ENCODE peak calls at places on chromosomes 3 and 15, in ten cellular contexts. One of them, this sample, is unnamed.

GRCh38 chr3:46239301-46239938 is 2.8 kb upstream of the CCR3 start:
- DNase-seq in upper lobe of right lung: no peak
- DNase-seq in GM10248: no peak
- DNase-seq in GM20000: no peak
- DNase-seq in RWPE1: peak; percentile 13
- DNase-seq in nephron progenitor cell: no peak
- DNase-seq in HFFc6: no peak
- DNase-seq in lower lobe of right lung: no peak
- DNase-seq in ovary: no peak
- DNase-seq in D721Med: no peak
- DNase-seq in this sample: peak; percentile 78

GRCh38 chr15:74396146-74396438 is 28.6 kb upstream of the CYP11A1 start:
- DNase-seq in RWPE1: no peak
- DNase-seq in ovary: no peak
- DNase-seq in GM20000: no peak
- DNase-seq in lower lobe of right lung: no peak
- DNase-seq in GM10248: no peak
- DNase-seq in nephron progenitor cell: no peak
- DNase-seq in HFFc6: no peak
- DNase-seq in upper lobe of right lung: no peak
- DNase-seq in D721Med: no peak
- DNase-seq in this sample: no peak

GRCh38 chr3:99662838-99663570 is 24.6 kb downstream of the COL8A1 start:
- DNase-seq in HFFc6: no peak
- DNase-seq in lower lobe of right lung: no peak
- DNase-seq in GM20000: no peak
- DNase-seq in RWPE1: no peak
- DNase-seq in ovary: no peak
- DNase-seq in nephron progenitor cell: no peak
- DNase-seq in D721Med: no peak
- DNase-seq in GM10248: no peak
- DNase-seq in upper lobe of right lung: no peak
- DNase-seq in this sample: no peak

GRCh38 chr3:51106242-51106876 is 278.7 kb upstream of the MANF start:
- DNase-seq in RWPE1: no peak
- DNase-seq in D721Med: no peak
- DNase-seq in lower lobe of right lung: no peak
- DNase-seq in nephron progenitor cell: no peak
- DNase-seq in ovary: no peak
- DNase-seq in HFFc6: no peak
- DNase-seq in upper lobe of right lung: no peak
- DNase-seq in GM10248: no peak
- DNase-seq in GM20000: no peak
- DNase-seq in this sample: no peak

GRCh38 chr3:126811530-126811929 is 107.5 kb downstream of the CHCHD6 start:
- DNase-seq in lower lobe of right lung: no peak
- DNase-seq in HFFc6: peak; percentile 56
- DNase-seq in upper lobe of right lung: no peak
- DNase-seq in ovary: no peak
- DNase-seq in D721Med: no peak
- DNase-seq in GM10248: no peak
- DNase-seq in nephron progenitor cell: no peak
- DNase-seq in RWPE1: no peak
- DNase-seq in GM20000: no peak
- DNase-seq in this sample: no peak

GRCh38 chr3:127772776-127773751 is 49.3 kb downstream of the MGLL start:
- DNase-seq in nephron progenitor cell: no peak
- DNase-seq in RWPE1: no peak
- DNase-seq in HFFc6: no peak
- DNase-seq in GM10248: no peak
- DNase-seq in D721Med: no peak
- DNase-seq in GM20000: no peak
- DNase-seq in lower lobe of right lung: no peak
- DNase-seq in upper lobe of right lung: no peak
- DNase-seq in ovary: no peak
- DNase-seq in this sample: no peak

GRCh38 chr15:27059610-27060202 is 88.7 kb downstream of the GABRG3 start:
- DNase-seq in nephron progenitor cell: peak; percentile 64
- DNase-seq in D721Med: peak; percentile 71
- DNase-seq in GM20000: peak; percentile 25
- DNase-seq in GM10248: peak; percentile 30
- DNase-seq in HFFc6: peak; percentile 12
- DNase-seq in upper lobe of right lung: no peak
- DNase-seq in ovary: no peak
- DNase-seq in lower lobe of right lung: no peak
- DNase-seq in RWPE1: peak; percentile 28
- DNase-seq in this sample: peak; percentile 8

GRCh38 chr15:61084944-61085367 is 144.1 kb downstream of the RORA start:
- DNase-seq in GM10248: peak; percentile 28
- DNase-seq in GM20000: peak; percentile 28
- DNase-seq in lower lobe of right lung: no peak
- DNase-seq in ovary: no peak
- DNase-seq in upper lobe of right lung: no peak
- DNase-seq in nephron progenitor cell: peak; percentile 46
- DNase-seq in D721Med: peak; percentile 40
- DNase-seq in HFFc6: no peak
- DNase-seq in RWPE1: no peak
- DNase-seq in this sample: no peak

GRCh38 chr3:13569201-13569600 is 20.3 kb downstream of the FBLN2 start:
- DNase-seq in nephron progenitor cell: no peak
- DNase-seq in HFFc6: no peak
- DNase-seq in lower lobe of right lung: no peak
- DNase-seq in D721Med: no peak
- DNase-seq in GM10248: no peak
- DNase-seq in GM20000: no peak
- DNase-seq in ovary: no peak
- DNase-seq in upper lobe of right lung: no peak
- DNase-seq in RWPE1: no peak
- DNase-seq in this sample: no peak

GRCh38 chr3:128094295-128095151 is 29.1 kb downstream of the RUVBL1 start:
- DNase-seq in HFFc6: no peak
- DNase-seq in lower lobe of right lung: no peak
- DNase-seq in ovary: no peak
- DNase-seq in upper lobe of right lung: no peak
- DNase-seq in GM20000: no peak
- DNase-seq in nephron progenitor cell: no peak
- DNase-seq in D721Med: no peak
- DNase-seq in RWPE1: no peak
- DNase-seq in GM10248: no peak
- DNase-seq in this sample: no peak

GRCh38 chr3:131503328-131503650 is 518 bp upstream of the MRPL3 start:
- DNase-seq in GM20000: no peak
- DNase-seq in HFFc6: no peak
- DNase-seq in GM10248: no peak
- DNase-seq in D721Med: no peak
- DNase-seq in upper lobe of right lung: no peak
- DNase-seq in nephron progenitor cell: no peak
- DNase-seq in ovary: no peak
- DNase-seq in lower lobe of right lung: no peak
- DNase-seq in RWPE1: no peak
- DNase-seq in this sample: no peak

GRCh38 chr3:131501949-131502348 is 822 bp downstream of the MRPL3 start:
- DNase-seq in RWPE1: peak; percentile 14
- DNase-seq in ovary: no peak
- DNase-seq in D721Med: no peak
- DNase-seq in upper lobe of right lung: no peak
- DNase-seq in GM20000: no peak
- DNase-seq in lower lobe of right lung: no peak
- DNase-seq in nephron progenitor cell: no peak
- DNase-seq in GM10248: peak; percentile 14
- DNase-seq in HFFc6: no peak
- DNase-seq in this sample: peak; percentile 18

DNA sequence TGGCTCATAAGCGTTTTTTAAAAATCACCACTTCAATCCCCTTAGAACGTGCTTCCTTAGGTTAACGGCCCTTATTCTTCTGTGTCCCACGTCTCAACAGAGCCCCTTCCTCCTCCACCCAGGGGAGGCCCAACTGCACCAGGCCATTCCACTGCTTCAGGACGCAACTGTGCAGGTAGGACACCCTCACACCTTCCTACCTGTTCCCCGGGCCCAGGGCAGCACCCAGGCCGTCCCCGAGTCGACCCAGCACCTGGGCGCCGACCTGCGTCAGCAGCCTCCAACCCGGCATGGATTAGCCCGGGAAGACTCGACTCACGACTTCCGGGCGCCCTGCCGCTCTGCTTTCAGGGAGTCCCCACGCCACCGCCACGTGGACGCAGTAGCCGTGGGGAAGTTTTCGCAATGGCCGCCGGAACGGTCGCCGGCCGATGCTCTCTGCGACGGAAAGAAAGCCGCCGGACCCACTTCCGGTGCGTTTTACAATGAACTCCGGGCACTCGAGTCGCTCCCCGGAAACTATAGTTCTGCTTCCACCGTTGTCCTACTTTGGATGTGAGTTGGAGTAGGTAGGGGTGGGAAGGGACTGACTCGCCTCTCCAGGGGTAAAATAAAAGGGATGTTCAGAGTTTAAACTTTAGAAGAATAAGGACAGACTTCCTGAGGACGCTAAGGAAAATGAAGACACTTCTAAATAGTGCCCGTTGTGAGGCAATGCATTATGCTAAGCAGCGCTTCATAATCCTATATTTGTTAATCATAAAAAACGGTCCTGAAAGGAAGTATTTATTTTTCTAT is at the start of gene MRPL3:
- DNase-seq in nephron progenitor cell: peak; percentile 82
- DNase-seq in RWPE1: peak; percentile 82
- DNase-seq in GM10248: peak; percentile 84
- DNase-seq in HFFc6: peak; percentile 84
- DNase-seq in GM20000: peak; percentile 81
- DNase-seq in ovary: peak; percentile 76
- DNase-seq in D721Med: peak; percentile 36
- DNase-seq in lower lobe of right lung: peak; percentile 93
- DNase-seq in upper lobe of right lung: peak; percentile 92
- DNase-seq in this sample: peak; percentile 86
- TF ChIP-seq CTCF in nephron progenitor cell: no peak
- TF ChIP-seq CTCF in RWPE1: no peak
- TF ChIP-seq CTCF in GM10248: no peak
- TF ChIP-seq CTCF in HFFc6: no peak
- TF ChIP-seq CTCF in GM20000: no peak
- TF ChIP-seq CTCF in ovary: no peak
- TF ChIP-seq CTCF in D721Med: no peak
- TF ChIP-seq CTCF in lower lobe of right lung: no peak
- TF ChIP-seq CTCF in upper lobe of right lung: no peak
- TF ChIP-seq CTCF in this sample: no peak

GRCh38 chr15:45442497-45443135 is 64.3 kb upstream of the GATM start:
- DNase-seq in HFFc6: peak; percentile 55
- DNase-seq in GM20000: no peak
- DNase-seq in RWPE1: no peak
- DNase-seq in lower lobe of right lung: no peak
- DNase-seq in D721Med: no peak
- DNase-seq in upper lobe of right lung: no peak
- DNase-seq in GM10248: no peak
- DNase-seq in nephron progenitor cell: no peak
- DNase-seq in ovary: no peak
- DNase-seq in this sample: peak; percentile 88
- TF ChIP-seq CTCF in HFFc6: no peak
- TF ChIP-seq CTCF in GM20000: no peak
- TF ChIP-seq CTCF in RWPE1: no peak
- TF ChIP-seq CTCF in lower lobe of right lung: no peak
- TF ChIP-seq CTCF in D721Med: no peak
- TF ChIP-seq CTCF in upper lobe of right lung: no peak
- TF ChIP-seq CTCF in GM10248: no peak
- TF ChIP-seq CTCF in nephron progenitor cell: no peak
- TF ChIP-seq CTCF in ovary: no peak
- TF ChIP-seq CTCF in this sample: no peak

GRCh38 chr3:31567036-31567435 is 34.3 kb downstream of the STT3B start:
- DNase-seq in lower lobe of right lung: no peak
- DNase-seq in GM10248: no peak
- DNase-seq in RWPE1: no peak
- DNase-seq in GM20000: peak; percentile 11
- DNase-seq in HFFc6: peak; percentile 1
- DNase-seq in upper lobe of right lung: no peak
- DNase-seq in nephron progenitor cell: no peak
- DNase-seq in D721Med: no peak
- DNase-seq in ovary: no peak
- DNase-seq in this sample: no peak
- TF ChIP-seq CTCF in lower lobe of right lung: peak; percentile 29
- TF ChIP-seq CTCF in GM10248: peak; percentile 47
- TF ChIP-seq CTCF in RWPE1: no peak
- TF ChIP-seq CTCF in GM20000: peak; percentile 48
- TF ChIP-seq CTCF in HFFc6: peak; percentile 72
- TF ChIP-seq CTCF in upper lobe of right lung: peak; percentile 25
- TF ChIP-seq CTCF in nephron progenitor cell: peak; percentile 58
- TF ChIP-seq CTCF in D721Med: no peak
- TF ChIP-seq CTCF in ovary: no peak
- TF ChIP-seq CTCF in this sample: no peak

DNA sequence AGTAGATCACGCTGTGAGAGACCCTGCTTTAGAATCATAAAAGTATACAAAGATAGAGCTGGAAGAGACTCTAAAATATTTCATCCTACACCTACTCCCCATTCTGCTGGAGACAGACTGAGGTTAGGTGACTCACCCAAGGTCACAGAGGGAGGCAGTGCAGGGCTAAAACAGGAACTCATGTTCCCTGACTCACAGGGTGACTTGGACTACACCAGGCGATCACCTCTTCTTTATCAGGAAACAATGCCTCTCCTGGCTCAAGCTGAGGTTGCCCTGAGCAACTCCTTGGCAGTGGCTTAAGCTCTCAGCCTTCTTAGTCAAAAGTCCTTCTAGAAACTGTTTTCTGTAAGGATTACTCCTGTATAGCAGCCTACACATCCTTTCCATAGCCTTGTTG is 26.4 kb upstream of the TNFAIP8L3 start:
- DNase-seq in HFFc6: peak; percentile 96
- DNase-seq in nephron progenitor cell: no peak
- DNase-seq in RWPE1: peak; percentile 78
- DNase-seq in upper lobe of right lung: no peak
- DNase-seq in lower lobe of right lung: no peak
- DNase-seq in GM20000: no peak
- DNase-seq in ovary: peak; percentile 61
- DNase-seq in D721Med: no peak
- DNase-seq in GM10248: no peak
- DNase-seq in this sample: peak; percentile 96
- TF ChIP-seq CTCF in HFFc6: peak; percentile 22
- TF ChIP-seq CTCF in nephron progenitor cell: no peak
- TF ChIP-seq CTCF in RWPE1: no peak
- TF ChIP-seq CTCF in upper lobe of right lung: no peak
- TF ChIP-seq CTCF in lower lobe of right lung: no peak
- TF ChIP-seq CTCF in GM20000: no peak
- TF ChIP-seq CTCF in ovary: no peak
- TF ChIP-seq CTCF in D721Med: no peak
- TF ChIP-seq CTCF in GM10248: no peak
- TF ChIP-seq CTCF in this sample: no peak

GRCh38 chr15:79673416-79674123 is 223.2 kb downstream of the MTHFS start:
- DNase-seq in nephron progenitor cell: no peak
- DNase-seq in HFFc6: peak; percentile 74
- DNase-seq in GM20000: peak; percentile 50
- DNase-seq in GM10248: peak; percentile 64
- DNase-seq in upper lobe of right lung: no peak
- DNase-seq in RWPE1: peak; percentile 51
- DNase-seq in lower lobe of right lung: no peak
- DNase-seq in ovary: no peak
- DNase-seq in D721Med: no peak
- DNase-seq in this sample: peak; percentile 37
- TF ChIP-seq CTCF in nephron progenitor cell: no peak
- TF ChIP-seq CTCF in HFFc6: peak; percentile 50
- TF ChIP-seq CTCF in GM20000: no peak
- TF ChIP-seq CTCF in GM10248: no peak
- TF ChIP-seq CTCF in upper lobe of right lung: no peak
- TF ChIP-seq CTCF in RWPE1: no peak
- TF ChIP-seq CTCF in lower lobe of right lung: no peak
- TF ChIP-seq CTCF in ovary: no peak
- TF ChIP-seq CTCF in D721Med: no peak
- TF ChIP-seq CTCF in this sample: no peak